ENCODE peak calls at places on chromosomes 4 and X, in ten cellular contexts. One of them, this sample, is unnamed.

GRCh38 chr4:6087669-6088068 is 69.4 kb upstream of the C4orf50 start:
- DNase-seq in adrenal gland: peak; percentile 18
- DNase-seq in sigmoid colon: peak; percentile 45
- DNase-seq in body of pancreas: peak; percentile 32
- DNase-seq in tibial nerve: no peak
- DNase-seq in endothelial cell of umbilical vein: peak; percentile 3
- DNase-seq in A549: peak; percentile 15
- DNase-seq in transverse colon: no peak
- DNase-seq in GM12878: no peak
- DNase-seq in K562: peak; percentile 44
- DNase-seq in this sample: peak; percentile 33

GRCh38 chr4:110064295-110064694 is 134.1 kb downstream of the ELOVL6 start:
- DNase-seq in adrenal gland: peak; percentile 42
- DNase-seq in sigmoid colon: no peak
- DNase-seq in body of pancreas: no peak
- DNase-seq in tibial nerve: no peak
- DNase-seq in endothelial cell of umbilical vein: no peak
- DNase-seq in A549: no peak
- DNase-seq in transverse colon: no peak
- DNase-seq in GM12878: no peak
- DNase-seq in K562: no peak
- DNase-seq in this sample: no peak

GRCh38 chr4:34878961-34879360 is 1365.4 kb downstream of the ARAP2 start:
- DNase-seq in adrenal gland: no peak
- DNase-seq in sigmoid colon: no peak
- DNase-seq in body of pancreas: no peak
- DNase-seq in tibial nerve: no peak
- DNase-seq in endothelial cell of umbilical vein: no peak
- DNase-seq in A549: no peak
- DNase-seq in transverse colon: no peak
- DNase-seq in GM12878: no peak
- DNase-seq in K562: no peak
- DNase-seq in this sample: no peak

GRCh38 chr4:160175064-160175643 is 1072.3 kb downstream of the RAPGEF2 start:
- DNase-seq in adrenal gland: no peak
- DNase-seq in sigmoid colon: no peak
- DNase-seq in body of pancreas: no peak
- DNase-seq in tibial nerve: no peak
- DNase-seq in endothelial cell of umbilical vein: no peak
- DNase-seq in A549: no peak
- DNase-seq in transverse colon: no peak
- DNase-seq in GM12878: no peak
- DNase-seq in K562: no peak
- DNase-seq in this sample: no peak

GRCh38 chr4:87213425-87213824 is 7.0 kb downstream of the KLHL8 start:
- DNase-seq in adrenal gland: no peak
- DNase-seq in sigmoid colon: no peak
- DNase-seq in body of pancreas: no peak
- DNase-seq in tibial nerve: no peak
- DNase-seq in endothelial cell of umbilical vein: peak; percentile 11
- DNase-seq in A549: no peak
- DNase-seq in transverse colon: no peak
- DNase-seq in GM12878: no peak
- DNase-seq in K562: no peak
- DNase-seq in this sample: no peak

GRCh38 chrX:97790850-97791249 is 907.1 kb downstream of the RPA4 start:
- DNase-seq in adrenal gland: no peak
- DNase-seq in sigmoid colon: no peak
- DNase-seq in body of pancreas: no peak
- DNase-seq in tibial nerve: no peak
- DNase-seq in endothelial cell of umbilical vein: no peak
- DNase-seq in A549: no peak
- DNase-seq in transverse colon: no peak
- DNase-seq in GM12878: no peak
- DNase-seq in K562: no peak
- DNase-seq in this sample: no peak

GRCh38 chrX:131841496-131842410 is 181.3 kb upstream of the STK26 start:
- DNase-seq in adrenal gland: peak; percentile 26
- DNase-seq in sigmoid colon: no peak
- DNase-seq in body of pancreas: peak; percentile 51
- DNase-seq in tibial nerve: no peak
- DNase-seq in endothelial cell of umbilical vein: peak; percentile 19
- DNase-seq in A549: peak; percentile 50
- DNase-seq in transverse colon: peak; percentile 17
- DNase-seq in GM12878: no peak
- DNase-seq in K562: peak; percentile 68
- DNase-seq in this sample: peak; percentile 12

GRCh38 chrX:11792461-11793421 is 34.7 kb downstream of the MSL3 start:
- DNase-seq in adrenal gland: no peak
- DNase-seq in sigmoid colon: no peak
- DNase-seq in body of pancreas: peak; percentile 18
- DNase-seq in tibial nerve: no peak
- DNase-seq in endothelial cell of umbilical vein: no peak
- DNase-seq in A549: no peak
- DNase-seq in transverse colon: peak; percentile 35
- DNase-seq in GM12878: peak; percentile 86
- DNase-seq in K562: no peak
- DNase-seq in this sample: no peak

GRCh38 chrX:155877288-155877687 is 3.9 kb upstream of the VAMP7 start:
- DNase-seq in adrenal gland: no peak
- DNase-seq in sigmoid colon: no peak
- DNase-seq in body of pancreas: no peak
- DNase-seq in tibial nerve: no peak
- DNase-seq in endothelial cell of umbilical vein: no peak
- DNase-seq in A549: no peak
- DNase-seq in transverse colon: no peak
- DNase-seq in GM12878: no peak
- DNase-seq in K562: no peak
- DNase-seq in this sample: no peak

GRCh38 chrX:155876704-155877103 is 4.4 kb upstream of the VAMP7 start:
- DNase-seq in adrenal gland: no peak
- DNase-seq in sigmoid colon: no peak
- DNase-seq in body of pancreas: no peak
- DNase-seq in tibial nerve: no peak
- DNase-seq in endothelial cell of umbilical vein: no peak
- DNase-seq in A549: no peak
- DNase-seq in transverse colon: no peak
- DNase-seq in GM12878: no peak
- DNase-seq in K562: no peak
- DNase-seq in this sample: no peak

GRCh38 chrX:155880586-155881157 is 473 bp upstream of the VAMP7 start:
- DNase-seq in adrenal gland: no peak
- DNase-seq in sigmoid colon: no peak
- DNase-seq in body of pancreas: no peak
- DNase-seq in tibial nerve: no peak
- DNase-seq in endothelial cell of umbilical vein: no peak
- DNase-seq in A549: no peak
- DNase-seq in transverse colon: no peak
- DNase-seq in GM12878: no peak
- DNase-seq in K562: no peak
- DNase-seq in this sample: no peak

GRCh38 chrX:155886409-155886808 is 5.3 kb downstream of the VAMP7 start:
- DNase-seq in adrenal gland: no peak
- DNase-seq in sigmoid colon: no peak
- DNase-seq in body of pancreas: no peak
- DNase-seq in tibial nerve: no peak
- DNase-seq in endothelial cell of umbilical vein: no peak
- DNase-seq in A549: no peak
- DNase-seq in transverse colon: no peak
- DNase-seq in GM12878: no peak
- DNase-seq in K562: no peak
- DNase-seq in this sample: no peak

DNA sequence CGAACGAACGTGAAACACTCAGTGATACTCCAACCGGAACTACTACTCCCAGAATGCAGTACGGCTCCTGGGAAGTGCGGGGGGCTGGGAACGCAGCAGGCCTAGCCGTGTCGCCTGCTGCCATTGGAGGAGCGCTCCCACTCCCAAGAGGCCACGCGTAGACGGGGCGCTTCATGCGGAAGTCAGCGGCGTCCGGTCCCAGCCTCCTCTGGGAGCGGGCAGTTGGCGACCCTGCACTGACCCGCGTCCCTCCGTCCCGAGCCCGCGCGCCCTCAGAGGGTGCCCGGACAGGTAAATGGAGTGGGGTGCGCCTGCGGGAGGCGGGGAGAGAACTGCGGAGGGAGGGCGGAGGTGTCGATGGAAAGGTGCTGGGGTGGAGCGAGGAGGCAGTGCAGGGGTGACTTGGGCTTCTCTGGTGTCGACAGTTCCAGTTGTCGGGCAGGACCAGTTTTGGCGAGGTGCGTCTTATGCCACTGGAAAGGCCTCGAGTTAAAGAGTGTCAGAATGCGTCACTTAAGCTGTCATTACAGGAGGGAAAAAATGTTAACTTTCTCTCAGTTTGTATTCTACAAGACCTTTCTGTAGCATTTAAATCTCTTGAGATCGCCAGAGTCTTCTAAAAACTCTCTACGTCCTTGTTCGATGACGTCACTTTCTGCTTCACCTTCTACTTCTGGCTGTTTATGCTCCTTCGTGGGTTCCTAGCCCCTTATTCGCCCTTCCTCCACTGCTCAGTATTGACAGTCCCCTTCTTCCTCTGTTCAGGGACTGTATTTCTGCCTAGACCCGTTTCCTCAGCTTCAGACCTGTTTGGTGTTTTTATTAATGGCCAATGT is at the start of gene VAMP7:
- DNase-seq in adrenal gland: peak; percentile 87
- DNase-seq in sigmoid colon: peak; percentile 92
- DNase-seq in body of pancreas: peak; percentile 84
- DNase-seq in tibial nerve: peak; percentile 69
- DNase-seq in endothelial cell of umbilical vein: peak; percentile 91
- DNase-seq in A549: peak; percentile 56
- DNase-seq in transverse colon: peak; percentile 89
- DNase-seq in GM12878: peak; percentile 59
- DNase-seq in K562: peak; percentile 89
- DNase-seq in this sample: peak; percentile 68
- TF ChIP-seq POLR2A in adrenal gland: peak; percentile 49
- TF ChIP-seq POLR2A in sigmoid colon: peak; percentile 61
- TF ChIP-seq POLR2A in body of pancreas: peak; percentile 87
- TF ChIP-seq POLR2A in tibial nerve: peak; percentile 22
- TF ChIP-seq POLR2A in endothelial cell of umbilical vein: no peak
- TF ChIP-seq POLR2A in A549: peak; percentile 89
- TF ChIP-seq POLR2A in transverse colon: peak; percentile 92
- TF ChIP-seq POLR2A in GM12878: peak; percentile 95
- TF ChIP-seq POLR2A in K562: peak; percentile 96
- TF ChIP-seq POLR2A in this sample: peak; percentile 82

GRCh38 chr4:14807857-14808256 is 194.4 kb upstream of the CPEB2 start:
- DNase-seq in adrenal gland: no peak
- DNase-seq in sigmoid colon: no peak
- DNase-seq in body of pancreas: no peak
- DNase-seq in tibial nerve: no peak
- DNase-seq in endothelial cell of umbilical vein: no peak
- DNase-seq in A549: no peak
- DNase-seq in transverse colon: no peak
- DNase-seq in GM12878: no peak
- DNase-seq in K562: no peak
- DNase-seq in this sample: no peak

GRCh38 chr4:14812101-14812500 is 190.2 kb upstream of the CPEB2 start:
- DNase-seq in adrenal gland: no peak
- DNase-seq in sigmoid colon: no peak
- DNase-seq in body of pancreas: no peak
- DNase-seq in tibial nerve: no peak
- DNase-seq in endothelial cell of umbilical vein: no peak
- DNase-seq in A549: no peak
- DNase-seq in transverse colon: no peak
- DNase-seq in GM12878: no peak
- DNase-seq in K562: no peak
- DNase-seq in this sample: no peak

GRCh38 chr4:14810568-14810967 is 191.7 kb upstream of the CPEB2 start:
- DNase-seq in adrenal gland: no peak
- DNase-seq in sigmoid colon: no peak
- DNase-seq in body of pancreas: no peak
- DNase-seq in tibial nerve: no peak
- DNase-seq in endothelial cell of umbilical vein: no peak
- DNase-seq in A549: no peak
- DNase-seq in transverse colon: no peak
- DNase-seq in GM12878: no peak
- DNase-seq in K562: no peak
- DNase-seq in this sample: no peak

GRCh38 chr4:14810121-14810520 is 192.2 kb upstream of the CPEB2 start:
- DNase-seq in adrenal gland: no peak
- DNase-seq in sigmoid colon: no peak
- DNase-seq in body of pancreas: no peak
- DNase-seq in tibial nerve: no peak
- DNase-seq in endothelial cell of umbilical vein: no peak
- DNase-seq in A549: no peak
- DNase-seq in transverse colon: no peak
- DNase-seq in GM12878: no peak
- DNase-seq in K562: no peak
- DNase-seq in this sample: no peak

DNA sequence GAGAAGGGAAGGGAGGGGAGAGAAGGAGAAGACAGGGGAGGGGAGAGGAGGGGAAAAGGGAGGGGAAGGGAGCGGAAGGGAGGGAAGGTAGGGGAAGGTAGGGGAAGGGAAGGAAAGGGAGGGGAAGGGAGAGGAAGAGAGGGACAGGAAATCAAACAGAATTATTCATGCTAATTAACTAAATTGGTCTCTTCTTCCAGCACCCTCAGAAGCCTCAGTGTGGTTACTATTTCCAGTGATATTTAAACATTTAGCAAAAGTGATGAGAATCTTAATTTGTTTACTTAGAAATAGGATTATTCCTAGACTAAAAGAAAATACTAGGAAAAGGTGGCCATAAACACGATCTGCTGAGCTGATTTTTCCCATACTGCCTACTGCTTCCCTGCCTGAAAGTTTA is 193.1 kb upstream of the CPEB2 start:
- DNase-seq in adrenal gland: no peak
- DNase-seq in sigmoid colon: no peak
- DNase-seq in body of pancreas: no peak
- DNase-seq in tibial nerve: no peak
- DNase-seq in endothelial cell of umbilical vein: no peak
- DNase-seq in A549: no peak
- DNase-seq in transverse colon: no peak
- DNase-seq in GM12878: no peak
- DNase-seq in K562: no peak
- DNase-seq in this sample: no peak
- TF ChIP-seq POLR2A in adrenal gland: no peak
- TF ChIP-seq POLR2A in sigmoid colon: no peak
- TF ChIP-seq POLR2A in body of pancreas: no peak
- TF ChIP-seq POLR2A in tibial nerve: no peak
- TF ChIP-seq POLR2A in endothelial cell of umbilical vein: no peak
- TF ChIP-seq POLR2A in A549: no peak
- TF ChIP-seq POLR2A in transverse colon: no peak
- TF ChIP-seq POLR2A in GM12878: no peak
- TF ChIP-seq POLR2A in K562: no peak
- TF ChIP-seq POLR2A in this sample: no peak

DNA sequence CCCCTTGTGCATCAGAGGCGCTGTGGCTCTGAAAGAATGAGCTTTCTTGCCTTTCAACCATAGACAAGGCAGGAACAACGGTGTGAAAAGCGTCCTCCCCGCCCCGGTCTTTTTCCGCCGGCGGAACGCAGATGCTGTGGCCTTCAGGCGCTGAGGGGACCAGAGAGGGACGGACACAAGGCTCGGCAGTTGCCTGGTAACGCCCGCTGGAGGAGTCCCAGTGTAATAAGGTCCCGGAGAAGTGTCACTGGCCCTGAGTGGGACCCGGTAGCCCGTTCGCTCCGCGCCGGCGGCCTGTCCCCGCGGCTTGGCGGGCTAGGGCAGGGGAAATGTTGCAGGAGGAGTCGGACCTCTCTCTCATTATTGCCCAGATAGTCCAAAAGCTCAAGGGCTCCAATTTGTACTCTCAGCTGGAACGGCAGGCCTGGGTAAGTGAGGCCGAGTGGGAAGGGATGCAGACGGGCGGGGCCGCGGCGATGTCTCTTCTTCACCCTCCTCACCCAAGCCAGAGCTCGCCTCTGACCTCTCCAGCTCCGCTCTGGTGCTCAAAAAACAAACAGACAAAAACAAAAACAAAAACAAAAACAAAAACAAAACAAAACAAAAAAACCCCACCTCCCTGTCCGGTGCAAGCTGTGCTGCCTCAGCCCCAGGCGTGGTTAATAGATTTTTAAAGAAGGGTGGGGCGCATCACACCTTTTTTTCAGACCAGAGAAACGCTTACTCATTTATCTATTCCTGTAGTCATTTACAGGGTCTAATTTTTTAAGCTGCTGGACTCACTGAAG is at the start of gene TBC1D19:
- DNase-seq in adrenal gland: peak; percentile 93
- DNase-seq in sigmoid colon: peak; percentile 95
- DNase-seq in body of pancreas: peak; percentile 91
- DNase-seq in tibial nerve: peak; percentile 75
- DNase-seq in endothelial cell of umbilical vein: peak; percentile 85
- DNase-seq in A549: peak; percentile 72
- DNase-seq in transverse colon: peak; percentile 90
- DNase-seq in GM12878: peak; percentile 56
- DNase-seq in K562: peak; percentile 79
- DNase-seq in this sample: peak; percentile 45
- TF ChIP-seq POLR2A in adrenal gland: peak; percentile 31
- TF ChIP-seq POLR2A in sigmoid colon: no peak
- TF ChIP-seq POLR2A in body of pancreas: peak; percentile 75
- TF ChIP-seq POLR2A in tibial nerve: no peak
- TF ChIP-seq POLR2A in endothelial cell of umbilical vein: peak; percentile 46
- TF ChIP-seq POLR2A in A549: no peak
- TF ChIP-seq POLR2A in transverse colon: peak; percentile 23
- TF ChIP-seq POLR2A in GM12878: peak; percentile 70
- TF ChIP-seq POLR2A in K562: peak; percentile 60
- TF ChIP-seq POLR2A in this sample: peak; percentile 42

GRCh38 chr4:73396993-73397972 is 6.8 kb upstream of the ALB start:
- DNase-seq in adrenal gland: no peak
- DNase-seq in sigmoid colon: no peak
- DNase-seq in body of pancreas: no peak
- DNase-seq in tibial nerve: no peak
- DNase-seq in endothelial cell of umbilical vein: no peak
- DNase-seq in A549: no peak
- DNase-seq in transverse colon: no peak
- DNase-seq in GM12878: no peak
- DNase-seq in K562: no peak
- DNase-seq in this sample: no peak
- TF ChIP-seq POLR2A in adrenal gland: no peak
- TF ChIP-seq POLR2A in sigmoid colon: no peak
- TF ChIP-seq POLR2A in body of pancreas: no peak
- TF ChIP-seq POLR2A in tibial nerve: no peak
- TF ChIP-seq POLR2A in endothelial cell of umbilical vein: no peak
- TF ChIP-seq POLR2A in A549: no peak
- TF ChIP-seq POLR2A in transverse colon: no peak
- TF ChIP-seq POLR2A in GM12878: no peak
- TF ChIP-seq POLR2A in K562: no peak
- TF ChIP-seq POLR2A in this sample: no peak

This sample was measured in H54.